ENCODE peak calls at places on chromosomes 13 and 19, in six cellular contexts. T is AG09309, X is DND-41, U is left ventricle myocardium inferior, G is astrocyte of the spinal cord, V is stomach. O is an unnamed sample.

GRCh38 chr13:46124531-46124966 is 19.7 kb upstream of the CPB2 start:
- DNase-seq in T (no peak), X (peak), U (no peak), G (no peak), V (no peak), O (no peak)

GRCh38 chr13:105031306-105031705 is 1504.2 kb downstream of the EFNB2 start:
- DNase-seq in T (no peak), X (no peak), U (no peak), G (no peak), V (no peak), O (no peak)

GRCh38 chr19:3210347-3211017 is 14.0 kb upstream of the CELF5 start:
- DNase-seq in T (no peak), X (peak), U (peak), G (peak), V (peak), O (peak)

GRCh38 chr19:14406645-14407331 is 12.4 kb downstream of the DDX39A start:
- DNase-seq in T (no peak), X (peak), U (no peak), G (no peak), V (no peak), O (no peak)

GRCh38 chr19:48274173-48274572 is 4.3 kb downstream of the ZNF114 start:
- DNase-seq in T (no peak), X (no peak), U (no peak), G (peak), V (no peak), O (no peak)

GRCh38 chr19:35266904-35267817 is 1.6 kb upstream of the USF2 start:
- DNase-seq in T (no peak), X (peak), U (peak), G (no peak), V (no peak), O (peak)

GRCh38 chr13:45180303-45180702 is 20.5 kb downstream of the KCTD4 start:
- DNase-seq in T (no peak), X (no peak), U (no peak), G (no peak), V (no peak), O (no peak)

GRCh38 chr13:113849546-113849945 is 14.3 kb downstream of the GAS6 start:
- DNase-seq in T (no peak), X (no peak), U (no peak), G (no peak), V (no peak), O (no peak)

GRCh38 chr13:113976711-113977684 is 3.1 kb upstream of the C13orf46 start:
- DNase-seq in T (peak), X (no peak), U (no peak), G (peak), V (no peak), O (peak)

GRCh38 chr19:30096596-30097370 is 154.7 kb downstream of the URI1 start:
- DNase-seq in T (no peak), X (no peak), U (no peak), G (no peak), V (no peak), O (no peak)

GRCh38 chr13:28094311-28094710 is 6.1 kb downstream of the FLT3 start:
- DNase-seq in T (no peak), X (no peak), U (no peak), G (no peak), V (no peak), O (no peak)

GRCh38 chr19:5098646-5099045 is 129.7 kb downstream of the KDM4B start:
- DNase-seq in T (no peak), X (no peak), U (no peak), G (no peak), V (no peak), O (no peak)

GRCh38 chr13:77375554-77375953 is 48.7 kb upstream of the MYCBP2 start:
- DNase-seq in T (no peak), X (no peak), U (no peak), G (no peak), V (no peak), O (no peak)

GRCh38 chr19:799076-799881 is 2.0 kb downstream of the PTBP1 start:
- DNase-seq in T (no peak), X (peak), U (no peak), G (peak), V (no peak), O (peak)

GRCh38 chr13:51357928-51358595 is 18.6 kb downstream of the SERPINE3 start:
- DNase-seq in T (no peak), X (no peak), U (no peak), G (no peak), V (no peak), O (peak)

GRCh38 chr13:42110410-42111155 is 62.1 kb downstream of the DGKH start:
- DNase-seq in T (peak), X (peak), U (no peak), G (peak), V (no peak), O (peak)

GRCh38 chr13:24162604-24163003 is 2.1 kb downstream of the SPATA13 start:
- DNase-seq in T (no peak), X (no peak), U (no peak), G (no peak), V (no peak), O (no peak)
- H3K4me3 ChIP-seq in T (no peak), X (no peak), U (peak), G (no peak), V (peak), O (no peak)

GRCh38 chr13:31051999-31052398 is 109.7 kb downstream of the HSPH1 start:
- DNase-seq in T (no peak), X (no peak), U (no peak), G (no peak), V (no peak), O (no peak)
- TF ChIP-seq CTCF in T (no peak), X (peak), U (no peak), G (no peak), V (no peak), O (peak)

GRCh38 chr19:8319807-8320520 is 1.2 kb downstream of the NDUFA7 start:
- DNase-seq in T (no peak), X (no peak), U (no peak), G (no peak), V (no peak), O (no peak)
- H3K4me3 ChIP-seq in T (peak), X (peak), U (peak), G (peak), V (peak), O (peak)

DNA sequence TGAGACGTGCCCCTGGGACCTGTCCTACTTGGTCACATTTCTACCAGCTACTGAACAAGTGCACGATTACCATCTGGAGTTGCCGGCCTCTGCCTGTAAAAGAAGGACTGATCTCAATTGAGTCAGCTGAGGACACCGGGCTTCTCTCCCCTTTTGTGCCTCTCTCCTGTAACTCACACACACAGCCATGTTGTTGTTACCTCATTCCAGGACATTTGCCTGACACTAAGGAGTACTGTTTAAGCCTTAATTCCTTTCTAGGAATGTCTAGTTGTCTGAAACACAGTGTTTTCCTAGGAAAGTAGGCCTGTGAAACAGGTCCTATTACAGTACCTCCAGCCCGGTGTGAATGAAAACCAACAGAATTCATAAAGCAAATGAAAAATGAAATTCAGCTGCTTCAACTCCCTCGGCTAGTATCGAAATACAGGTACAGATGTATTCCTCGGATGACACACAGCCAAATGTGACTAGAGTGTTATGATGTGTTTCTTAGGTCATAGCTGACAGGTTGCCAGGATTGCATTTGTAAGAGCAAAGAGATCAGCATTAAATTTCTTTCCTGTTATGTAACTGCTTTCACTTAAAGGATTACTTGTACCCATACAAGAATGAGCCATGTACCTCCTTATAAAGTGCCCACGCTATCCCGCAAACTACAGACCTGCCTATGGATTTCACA is 152.0 kb upstream of the IRS2 start:
- DNase-seq in T (peak), X (no peak), U (no peak), G (peak), V (no peak), O (peak)
- TF ChIP-seq CTCF in T (no peak), X (no peak), U (no peak), G (no peak), V (no peak), O (no peak)

GRCh38 chr19:18422530-18423191 is 3.5 kb downstream of the SSBP4 start:
- DNase-seq in T (no peak), X (peak), U (no peak), G (no peak), V (no peak), O (no peak)
- H3K4me3 ChIP-seq in T (no peak), X (no peak), U (no peak), G (no peak), V (no peak), O (no peak)

GRCh38 chr19:52522555-52522954 is 4.9 kb upstream of the ZNF808 start:
- DNase-seq in T (no peak), X (peak), U (no peak), G (no peak), V (no peak), O (no peak)
- TF ChIP-seq CTCF in T (no peak), X (no peak), U (no peak), G (no peak), V (no peak), O (no peak)